ENCODE peak calls at places on chromosome 22, in four cellular contexts. Y, P, X and I are unnamed samples.

GRCh38 chr22:19536564-19536963 is 12.4 kb upstream of the CLDN5 start:
- DNase-seq in Y (no peak), P (no peak), X (no peak), I (no peak)

GRCh38 chr22:41908409-41909289 is 6.2 kb downstream of the SHISA8 start:
- DNase-seq in Y (no peak), P (no peak), X (no peak), I (no peak)

GRCh38 chr22:19526076-19526701 is 2.0 kb upstream of the CLDN5 start:
- DNase-seq in Y (no peak), P (no peak), X (no peak), I (no peak)

GRCh38 chr22:36277482-36278291 is 24.8 kb downstream of the APOL1 start:
- DNase-seq in Y (peak; percentile 80), P (peak; percentile 73), X (peak; percentile 53), I (peak; percentile 66)

GRCh38 chr22:27801197-27801615 is 350 bp downstream of the MN1 start:
- DNase-seq in Y (peak; percentile 67), P (peak; percentile 54), X (peak; percentile 66), I (peak; percentile 34)

GRCh38 chr22:49218142-49218541 is 609.5 kb downstream of the BRD1 start:
- DNase-seq in Y (no peak), P (no peak), X (no peak), I (no peak)

GRCh38 chr22:36252754-36253522 is at the start of gene APOL1:
- DNase-seq in Y (peak; percentile 56), P (no peak), X (no peak), I (peak; percentile 35)

GRCh38 chr22:19179472-19180048 is 1.0 kb upstream of the SLC25A1 start:
- DNase-seq in Y (peak; percentile 84), P (peak; percentile 93), X (peak; percentile 82), I (peak; percentile 80)

GRCh38 chr22:30934053-30934452 is 34.5 kb downstream of the MORC2 start:
- DNase-seq in Y (no peak), P (no peak), X (no peak), I (no peak)

GRCh38 chr22:19912236-19912999 is 29.2 kb upstream of the COMT start:
- DNase-seq in Y (no peak), P (no peak), X (no peak), I (no peak)

GRCh38 chr22:31089101-31090100 is 8.3 kb downstream of the SMTN start:
- DNase-seq in Y (peak; percentile 82), P (peak; percentile 65), X (no peak), I (peak; percentile 32)

GRCh38 chr22:49869855-49870712 is 16.4 kb downstream of the ZBED4 start:
- DNase-seq in Y (no peak), P (no peak), X (peak; percentile 15), I (no peak)

DNA sequence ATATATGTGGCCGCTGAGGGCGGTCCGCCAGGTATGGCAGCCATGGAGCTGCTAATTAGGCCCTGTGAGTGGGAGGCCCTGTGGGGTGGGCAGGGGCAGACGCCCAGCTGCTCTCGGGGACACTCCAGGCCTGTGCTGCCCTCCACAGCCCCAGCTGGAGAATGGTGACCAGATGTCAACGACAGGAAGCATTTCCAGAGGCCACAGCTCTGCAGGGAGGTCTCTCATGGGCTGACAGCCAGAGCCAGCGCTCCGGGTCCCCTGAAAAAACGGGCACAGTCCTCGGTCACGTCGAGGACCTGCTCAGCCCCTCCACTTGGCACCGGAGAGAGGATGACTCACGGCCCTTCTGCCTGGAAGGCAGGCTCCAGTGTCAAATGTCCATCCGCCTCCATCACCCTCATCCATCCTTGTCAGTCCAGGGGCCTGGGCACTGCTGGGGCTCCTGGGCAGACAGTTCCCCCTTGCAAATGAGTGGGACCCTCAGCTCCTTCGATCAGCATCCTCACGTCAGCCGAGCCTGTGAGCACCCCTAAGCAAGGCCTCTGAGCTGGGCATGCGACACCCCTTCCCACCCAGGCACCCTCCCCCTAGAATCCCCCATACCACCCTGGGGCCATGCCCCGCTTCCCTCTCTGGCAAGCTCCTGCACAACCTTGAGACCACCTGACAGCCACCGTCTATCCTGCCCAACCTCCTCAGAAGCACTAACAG is 1.9 kb downstream of the BID start:
- DNase-seq in Y (no peak), P (no peak), X (peak; percentile 44), I (peak; percentile 63)
- TF ChIP-seq CTCF in Y (peak; percentile 23), P (no peak), X (no peak), I (no peak)

GRCh38 chr22:47618611-47619010 is 856.2 kb downstream of the TBC1D22A start:
- DNase-seq in Y (no peak), P (no peak), X (no peak), I (no peak)

GRCh38 chr22:47622541-47622940 is 860.1 kb downstream of the TBC1D22A start:
- DNase-seq in Y (no peak), P (no peak), X (no peak), I (no peak)

GRCh38 chr22:47621253-47621652 is 858.8 kb downstream of the TBC1D22A start:
- DNase-seq in Y (no peak), P (no peak), X (no peak), I (no peak)

GRCh38 chr22:47619631-47620030 is 857.2 kb downstream of the TBC1D22A start:
- DNase-seq in Y (no peak), P (no peak), X (no peak), I (no peak)

GRCh38 chr22:47620391-47620790 is 857.9 kb downstream of the TBC1D22A start:
- DNase-seq in Y (no peak), P (no peak), X (no peak), I (no peak)
- TF ChIP-seq CTCF in Y (no peak), P (no peak), X (no peak), I (no peak)

DNA sequence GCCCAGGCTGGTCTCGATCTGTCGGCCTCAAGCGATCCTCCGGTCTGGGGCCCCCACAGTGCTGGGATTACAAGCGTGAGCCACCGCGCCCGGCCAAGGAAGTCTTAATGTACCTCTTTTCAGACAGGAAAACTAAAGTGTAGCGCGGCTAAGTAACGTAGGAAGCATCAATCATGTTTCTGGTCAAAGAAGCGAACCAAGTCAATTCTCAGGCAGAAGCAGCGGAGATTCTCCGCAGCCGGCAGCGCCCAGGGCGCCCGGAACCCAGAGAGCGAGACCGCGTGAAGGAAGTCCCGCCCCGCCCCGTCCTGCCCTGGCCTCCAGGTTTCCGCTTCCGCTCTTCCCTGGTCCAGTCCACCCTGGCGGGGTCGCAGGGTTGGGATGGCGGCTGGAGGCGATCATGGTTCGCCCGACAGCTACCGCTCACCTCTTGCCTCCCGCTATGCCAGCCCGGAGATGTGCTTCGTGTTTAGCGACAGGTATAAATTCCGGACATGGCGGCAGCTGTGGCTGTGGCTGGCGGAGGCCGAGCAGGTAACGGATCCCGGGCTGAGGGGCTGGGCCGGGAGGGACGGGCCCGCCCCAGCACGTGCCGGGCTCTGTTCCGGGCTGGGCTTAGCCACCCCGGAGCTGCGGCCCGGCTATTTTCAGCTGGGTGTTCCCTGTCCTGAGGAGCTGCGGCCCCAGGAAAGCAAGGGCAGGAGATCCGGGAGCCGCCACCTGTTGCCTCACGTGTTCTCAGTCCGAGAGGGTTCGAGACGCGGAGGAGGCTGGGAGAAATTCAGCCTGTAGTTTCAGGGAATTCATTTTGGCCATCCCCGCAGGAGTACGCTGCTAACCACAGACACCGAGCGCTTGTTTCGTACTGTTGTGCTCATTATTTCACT is at the start of gene ADSL:
- DNase-seq in Y (peak; percentile 88), P (peak; percentile 90), X (peak; percentile 84), I (peak; percentile 86)
- TF ChIP-seq CTCF in Y (no peak), P (no peak), X (no peak), I (no peak)

DNA sequence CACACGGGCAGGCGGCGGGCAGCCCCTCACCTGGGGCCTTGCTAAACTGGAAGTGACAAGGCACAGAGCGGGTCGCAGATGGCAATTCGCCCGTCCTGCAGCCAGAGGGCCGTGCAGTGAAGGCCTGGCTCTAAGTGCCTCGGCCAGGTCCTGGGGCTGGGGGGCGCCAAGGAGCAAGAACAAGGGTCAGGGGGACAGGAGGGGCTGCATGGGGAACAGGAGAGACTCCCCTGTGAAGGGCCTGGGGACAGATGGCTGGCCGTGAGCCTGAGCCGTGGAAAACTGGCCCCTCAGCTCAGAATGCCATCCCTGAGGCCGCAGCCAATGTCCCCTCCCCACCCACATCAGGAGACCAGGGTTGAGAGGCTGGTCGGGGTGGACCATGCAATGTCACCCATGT is 60.0 kb downstream of the RTL6 start:
- DNase-seq in Y (no peak), P (no peak), X (no peak), I (no peak)
- TF ChIP-seq CTCF in Y (no peak), P (no peak), X (no peak), I (no peak)